ENCODE peak calls at places on chromosome 6, in six cellular contexts. T, F, E, A, H and Y are unnamed samples.

GRCh38 chr6:78910611-78911134 is 43.3 kb downstream of the IRAK1BP1 start:
- DNase-seq in F (peak), T (no peak), E (no peak), H (no peak), A (peak), Y (no peak)

GRCh38 chr6:15993716-15994228 is 135.1 kb upstream of the MYLIP start:
- DNase-seq in A (no peak), H (no peak), E (no peak), F (no peak), T (no peak), Y (no peak)

GRCh38 chr6:110949679-110950285 is 8.7 kb upstream of the GTF3C6 start:
- DNase-seq in E (peak), F (peak), A (no peak), H (peak), T (no peak), Y (peak)

GRCh38 chr6:113779656-113780055 is 77.5 kb upstream of the MARCKS start:
- DNase-seq in A (no peak), T (no peak), F (no peak), H (no peak), E (no peak), Y (no peak)

GRCh38 chr6:144149558-144149893 is 791 bp upstream of the STX11 start:
- DNase-seq in H (no peak), T (no peak), E (no peak), A (no peak), F (no peak), Y (no peak)

GRCh38 chr6:141677598-141678211 is 455.0 kb upstream of the GJE1 start:
- DNase-seq in A (no peak), F (peak), E (no peak), T (no peak), H (peak), Y (peak)

GRCh38 chr6:14068623-14069022 is 48.9 kb upstream of the CD83 start:
- DNase-seq in A (no peak), F (no peak), T (no peak), H (no peak), E (no peak), Y (no peak)

GRCh38 chr6:13303668-13304017 is 24.7 kb downstream of the TBC1D7 start:
- DNase-seq in T (peak), A (peak), F (no peak), E (peak), H (no peak), Y (no peak)

GRCh38 chr6:137722749-137723272 is 144.2 kb upstream of the TNFAIP3 start:
- DNase-seq in F (no peak), H (no peak), E (no peak), T (no peak), A (no peak), Y (no peak)

GRCh38 chr6:144064402-144064830 is 31.0 kb downstream of the SF3B5 start:
- DNase-seq in E (no peak), T (no peak), A (peak), H (peak), F (peak), Y (peak)

GRCh38 chr6:158028421-158028820 is 46.8 kb downstream of the SYNJ2 start:
- DNase-seq in A (peak), H (no peak), T (no peak), E (no peak), F (no peak), Y (no peak)

GRCh38 chr6:55034752-55035151 is 139.6 kb upstream of the HCRTR2 start:
- DNase-seq in F (no peak), H (no peak), A (no peak), T (no peak), E (no peak), Y (no peak)

GRCh38 chr6:125584468-125584939 is 164.9 kb upstream of the HEY2 start:
- DNase-seq in F (no peak), H (no peak), A (no peak), T (no peak), E (peak), Y (no peak)